ENCODE peak calls at places on chromosome 19, in four cellular contexts. B, C, W and L are unnamed samples.

GRCh38 chr19:18809149-18809978 is 18.3 kb upstream of the COMP start:
- DNase-seq in W (peak; percentile 56), B (no peak), C (peak; percentile 43), L (peak; percentile 58)

GRCh38 chr19:30666301-30666803 is 294.2 kb downstream of the ZNF536 start:
- DNase-seq in C (peak; percentile 72), B (peak; percentile 27), W (no peak), L (no peak)

GRCh38 chr19:10872551-10873107 is 1.3 kb downstream of the CARM1 start:
- DNase-seq in B (no peak), C (peak; percentile 39), W (no peak), L (no peak)

GRCh38 chr19:23260956-23261355 is 10.8 kb upstream of the ZNF724 start:
- DNase-seq in B (no peak), C (no peak), W (no peak), L (no peak)

GRCh38 chr19:38318595-38319142 is 976 bp upstream of the KCNK6 start:
- DNase-seq in B (peak; percentile 69), W (peak; percentile 55), C (no peak), L (peak; percentile 70)

GRCh38 chr19:53518061-53518460 is 19.9 kb upstream of the ZNF331 start:
- DNase-seq in C (no peak), B (no peak), W (no peak), L (no peak)

GRCh38 chr19:31064486-31064885 is 284.8 kb downstream of the TSHZ3 start:
- DNase-seq in B (no peak), W (no peak), C (no peak), L (no peak)

GRCh38 chr19:1567848-1568227 is 287 bp downstream of the MEX3D start:
- DNase-seq in B (no peak), C (no peak), W (no peak), L (no peak)

GRCh38 chr19:2758601-2759313 is 18.9 kb upstream of the SLC39A3 start:
- DNase-seq in C (no peak), B (no peak), W (no peak), L (no peak)

GRCh38 chr19:2755811-2756210 is 16.0 kb upstream of the SLC39A3 start:
- DNase-seq in C (no peak), W (no peak), B (no peak), L (no peak)

GRCh38 chr19:2756477-2756876 is 16.7 kb upstream of the SLC39A3 start:
- DNase-seq in B (no peak), C (no peak), W (no peak), L (no peak)

GRCh38 chr19:2755448-2755705 is 15.6 kb upstream of the SLC39A3 start:
- DNase-seq in B (no peak), W (no peak), C (no peak), L (no peak)

GRCh38 chr19:2756921-2757881 is 17.4 kb upstream of the SLC39A3 start:
- DNase-seq in W (no peak), C (no peak), B (no peak), L (no peak)
- H3K27me3 ChIP-seq in W (no peaks in the 10 kb centered on the region), C (no peaks in the 10 kb centered on the region), B (no peaks in the 10 kb centered on the region), L (no peaks in the 10 kb centered on the region)

GRCh38 chr19:13092206-13092605 is 10.5 kb downstream of the LYL1 start:
- DNase-seq in C (no peak), B (no peak), W (no peak), L (no peak)

GRCh38 chr19:13092608-13093260 is 9.9 kb downstream of the LYL1 start:
- DNase-seq in C (no peak), W (no peak), B (no peak), L (no peak)

GRCh38 chr19:13090511-13091231 is 12.0 kb downstream of the LYL1 start:
- DNase-seq in B (no peak), W (no peak), C (no peak), L (no peak)

GRCh38 chr19:13089857-13090507 is 12.7 kb downstream of the LYL1 start:
- DNase-seq in C (no peak), B (no peak), W (no peak), L (no peak)

DNA sequence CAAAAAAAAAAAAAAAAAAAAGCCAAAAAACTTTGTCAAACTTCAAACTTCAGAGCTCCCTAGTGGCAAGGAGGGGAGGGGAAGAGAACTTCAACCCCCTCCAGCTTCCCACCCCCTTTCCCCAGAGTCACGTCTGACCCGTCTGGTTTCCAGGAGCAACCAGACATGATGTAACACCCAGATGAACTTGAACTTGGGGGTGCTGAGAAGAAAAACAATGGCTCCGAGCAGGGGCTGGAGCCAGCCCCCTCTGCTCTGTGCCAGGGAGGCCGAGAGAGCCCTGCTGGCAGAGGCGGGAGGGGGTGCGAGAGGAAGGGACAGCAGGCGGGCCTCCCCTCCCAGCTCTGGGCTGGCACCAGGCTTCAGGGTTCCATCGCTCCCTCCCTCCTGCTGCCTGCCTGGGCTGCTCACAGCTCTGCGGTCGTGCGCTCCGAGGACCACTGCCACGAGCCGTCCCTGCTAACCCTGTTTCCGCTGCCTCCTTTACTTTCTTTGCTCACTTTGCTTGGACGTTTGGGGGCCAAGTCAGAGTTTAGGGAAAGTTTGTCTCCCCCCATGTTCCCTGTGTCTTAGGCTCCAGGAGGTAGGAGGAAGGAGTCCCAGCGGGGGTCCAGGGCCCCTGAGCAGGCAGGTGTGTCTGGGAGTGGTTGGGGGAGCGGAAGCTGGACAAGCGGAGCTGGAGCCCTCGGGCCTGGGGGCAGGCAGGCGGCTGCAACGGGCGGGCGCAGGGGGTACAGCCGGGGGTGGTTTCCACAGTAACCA is 11.1 kb downstream of the LYL1 start:
- DNase-seq in W (peak; percentile 62), C (peak; percentile 60), B (peak; percentile 77), L (peak; percentile 74)
- H3K4me3 ChIP-seq in W (no peak overlapping the region), C (no peak overlapping the region), B (no peak overlapping the region), L (no peak overlapping the region)

GRCh38 chr19:3057275-3057714 is 5.0 kb downstream of the TLE5 start:
- DNase-seq in B (peak; percentile 86), C (no peak), W (peak; percentile 88), L (peak; percentile 93)
- H3K4me1 ChIP-seq in B (peaks cover 57% of the 10 kb centered on the region), C (peaks cover 20% of the 10 kb centered on the region), W (peaks cover 66% of the 10 kb centered on the region), L (peaks cover 45% of the 10 kb centered on the region)

GRCh38 chr19:8545743-8546142 is 31.5 kb downstream of the MYO1F start:
- DNase-seq in W (no peak), C (no peak), B (no peak), L (no peak)

GRCh38 chr19:8550070-8550469 is 27.2 kb downstream of the MYO1F start:
- DNase-seq in B (no peak), W (no peak), C (no peak), L (no peak)

GRCh38 chr19:8539621-8540149 is 25.7 kb upstream of the ZNF414 start:
- DNase-seq in C (no peak), W (no peak), B (no peak), L (no peak)

GRCh38 chr19:8544168-8544567 is 30.2 kb upstream of the ZNF414 start:
- DNase-seq in W (no peak), B (no peak), C (no peak), L (no peak)
- H3K27me3 ChIP-seq in W (no peaks in the 10 kb centered on the region), B (no peaks in the 10 kb centered on the region), C (no peaks in the 10 kb centered on the region), L (no peaks in the 10 kb centered on the region)

GRCh38 chr19:9487016-9487415 is 11.4 kb downstream of the ZNF560 start:
- DNase-seq in B (no peak), W (no peak), C (no peak), L (no peak)

DNA sequence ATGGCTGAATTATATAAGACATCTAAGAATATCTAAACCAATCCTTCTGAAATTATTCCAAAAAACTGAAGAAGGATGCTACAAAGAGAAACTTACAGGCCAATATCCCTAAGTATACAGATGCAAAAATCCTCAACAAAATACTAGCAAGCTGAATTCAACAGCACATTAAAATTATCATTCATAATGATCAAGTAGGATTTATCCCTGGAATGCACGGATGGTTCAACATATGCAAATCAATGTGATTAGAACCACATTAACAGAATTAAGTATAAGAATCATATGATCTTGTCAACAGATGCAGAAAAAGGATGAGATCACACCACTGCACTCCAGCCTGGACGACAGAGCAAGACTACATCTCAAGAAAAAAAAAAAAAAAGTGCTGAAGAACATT is 13.3 kb downstream of the ZNF560 start:
- DNase-seq in B (no peak), W (no peak), C (no peak), L (no peak)
- H3K4me3 ChIP-seq in B (no peak overlapping the region), W (no peak overlapping the region), C (no peak overlapping the region), L (no peak overlapping the region)

GRCh38 chr19:9862897-9863296 is 27.8 kb downstream of the PIN1 start:
- DNase-seq in B (no peak), C (no peak), W (no peak), L (no peak)
- H3K4me1 ChIP-seq in B (no peaks in the 10 kb centered on the region), C (peaks cover 22% of the 10 kb centered on the region), W (no peaks in the 10 kb centered on the region), L (no peaks in the 10 kb centered on the region)

GRCh38 chr19:58117841-58118575 is 20.0 kb upstream of the ZSCAN18 start:
- DNase-seq in B (peak; percentile 16), W (no peak), C (no peak), L (no peak)
- H3K27me3 ChIP-seq in B (no peaks in the 10 kb centered on the region), W (peaks cover 19% of the 10 kb centered on the region), C (no peaks in the 10 kb centered on the region), L (no peaks in the 10 kb centered on the region)

GRCh38 chr19:51702754-51703654 is 9.9 kb downstream of the SPACA6 start:
- DNase-seq in W (no peak), B (peak; percentile 34), C (no peak), L (no peak)
- H3K4me3 ChIP-seq in W (peak overlapping the region; percentile 79), B (peak overlapping the region; percentile 65), C (no peak overlapping the region), L (no peak overlapping the region)

GRCh38 chr19:12694641-12695040 is 1.8 kb downstream of the FBXW9 start:
- DNase-seq in C (no peak), W (no peak), B (no peak), L (no peak)
- H3K4me1 ChIP-seq in C (peaks cover 11% of the 10 kb centered on the region), W (peaks cover 23% of the 10 kb centered on the region), B (peaks cover 20% of the 10 kb centered on the region), L (peaks cover 18% of the 10 kb centered on the region)